ENCODE peak calls at places on chromosomes 12 and 14, in six cellular contexts. L is fibroblast of the aortic adventitia, V is HepG2, K is A549, U is PC-3, E is tibial nerve. I is an unnamed sample.

GRCh38 chr14:94394594-94395305 is 6.3 kb upstream of the SERPINA1 start:
- DNase-seq in L (peak), V (peak), K (no peak), U (no peak), E (peak), I (no peak)

GRCh38 chr14:38255408-38255672 is 553 bp downstream of the CLEC14A start:
- DNase-seq in L (no peak), V (no peak), K (peak), U (no peak), E (no peak), I (no peak)

GRCh38 chr14:103500148-103500990 is 22.3 kb downstream of the CKB start:
- DNase-seq in L (peak), V (peak), K (peak), U (peak), E (peak), I (peak)

GRCh38 chr14:54603362-54603761 is 36.4 kb downstream of the SAMD4A start:
- DNase-seq in L (peak), V (no peak), K (no peak), U (peak), E (no peak), I (no peak)

GRCh38 chr12:6614513-6615177 is 7.5 kb upstream of the CHD4 start:
- DNase-seq in L (no peak), V (no peak), K (peak), U (no peak), E (no peak), I (no peak)

GRCh38 chr12:126210448-126210847 is 1145.2 kb downstream of the AACS start:
- DNase-seq in L (peak), V (no peak), K (no peak), U (no peak), E (no peak), I (no peak)

GRCh38 chr14:33916663-33917565 is 34.0 kb downstream of the EGLN3 start:
- DNase-seq in L (peak), V (no peak), K (peak), U (peak), E (no peak), I (no peak)

GRCh38 chr12:122087431-122088180 is 9.1 kb downstream of the MLXIP start:
- DNase-seq in L (no peak), V (no peak), K (no peak), U (no peak), E (no peak), I (no peak)

GRCh38 chr12:21346542-21347205 is 12.0 kb upstream of the SLCO1A2 start:
- DNase-seq in L (no peak), V (no peak), K (no peak), U (no peak), E (no peak), I (no peak)

GRCh38 chr12:120925740-120926563 is 21.8 kb upstream of the SPPL3 start:
- DNase-seq in L (no peak), V (no peak), K (no peak), U (peak), E (no peak), I (no peak)

GRCh38 chr12:101619026-101619827 is 24.5 kb downstream of the MYBPC1 start:
- DNase-seq in L (no peak), V (no peak), K (no peak), U (no peak), E (no peak), I (no peak)

GRCh38 chr12:6532927-6533652 is 1.2 kb upstream of the GAPDH start:
- DNase-seq in L (peak), V (peak), K (peak), U (peak), E (peak), I (no peak)

GRCh38 chr14:101196795-101197590 is 293.5 kb upstream of the RTL1 start:
- DNase-seq in L (no peak), V (no peak), K (no peak), U (no peak), E (peak), I (no peak)

DNA sequence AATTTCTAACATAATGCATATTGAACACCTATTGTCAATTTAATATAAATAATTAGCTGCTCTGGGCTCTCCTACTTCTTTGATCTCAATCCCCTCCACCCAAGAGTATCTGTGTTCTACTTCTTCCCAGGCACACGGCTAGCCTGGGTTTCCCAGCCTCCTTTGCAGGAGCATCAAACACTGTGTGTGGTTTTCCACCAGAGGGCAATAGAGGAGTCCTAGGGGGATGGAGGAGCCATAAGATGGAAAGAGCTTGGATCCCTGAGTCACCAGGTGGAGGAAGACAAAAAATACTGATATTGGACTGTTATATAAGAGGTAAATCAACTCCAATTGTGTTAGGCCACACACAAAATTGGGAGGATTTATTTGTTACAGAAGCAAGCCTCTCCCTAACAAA is 333.7 kb downstream of the GLT1D1 start:
- DNase-seq in L (no peak), V (no peak), K (peak), U (peak), E (no peak), I (no peak)
- TF ChIP-seq CTCF in L (no peak), V (peak), K (no peak), U (peak), E (no peak), I (no peak)

DNA sequence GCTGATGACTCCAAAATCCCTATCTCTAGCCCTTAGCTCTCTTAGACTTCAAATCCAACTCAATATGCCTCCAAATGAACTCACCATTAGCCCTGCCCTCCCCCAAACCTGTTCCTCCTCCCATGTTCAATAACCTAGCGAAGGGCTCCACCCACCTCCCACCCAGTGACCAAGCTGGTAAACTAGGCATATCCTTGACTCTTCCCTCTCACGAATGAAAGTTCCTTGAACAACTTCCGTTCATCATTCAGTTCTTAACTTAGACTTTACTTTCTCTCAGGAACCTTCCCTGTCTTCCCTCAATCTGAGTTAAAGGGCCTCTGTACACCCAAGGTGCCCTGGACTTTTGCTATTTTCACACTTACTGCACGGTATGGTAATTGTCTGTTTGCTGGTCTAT is 1.9 kb upstream of the KLHDC1 start:
- DNase-seq in L (no peak), V (no peak), K (peak), U (no peak), E (no peak), I (no peak)
- H3K4me3 ChIP-seq in L (no peak), V (peak), K (no peak), U (no peak), E (no peak), I (no peak)

DNA sequence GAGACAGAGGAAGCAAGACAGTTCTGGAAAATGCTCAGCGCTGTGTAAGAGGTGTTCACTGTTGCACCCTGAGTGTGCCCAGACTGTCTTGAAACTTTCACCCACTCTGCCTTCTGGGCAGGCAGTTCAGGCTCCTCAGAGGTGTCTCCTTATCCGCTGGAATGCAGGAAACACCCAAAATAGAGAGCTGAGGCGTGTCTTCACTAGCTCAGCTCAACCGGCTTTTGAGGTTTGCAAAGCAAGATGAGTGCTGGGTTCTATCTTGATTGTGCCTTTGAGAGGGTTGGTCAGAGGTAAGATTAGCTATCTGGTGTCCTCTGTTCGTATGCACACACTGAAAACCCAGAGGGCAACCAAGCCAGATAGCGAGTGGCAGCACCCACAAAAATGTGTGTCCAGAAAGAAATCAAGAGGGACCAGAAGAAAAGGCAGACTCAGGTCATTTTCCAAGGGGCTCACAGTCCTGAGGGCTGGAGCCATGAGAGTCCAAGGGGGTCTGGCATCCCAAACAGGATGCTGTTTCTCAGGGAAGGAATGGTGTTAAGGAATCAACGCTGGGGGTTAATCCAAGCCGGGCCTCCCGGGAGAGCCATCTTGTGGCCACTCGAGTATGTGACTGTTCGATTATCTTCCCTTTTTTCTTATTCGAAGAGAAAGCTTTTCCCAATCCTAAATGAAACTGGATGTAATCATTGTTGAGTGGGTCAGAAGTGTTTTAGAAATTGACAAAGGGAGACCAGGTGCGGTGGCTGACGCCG is 47.1 kb downstream of the TBX3 start:
- DNase-seq in L (peak), V (no peak), K (peak), U (peak), E (no peak), I (no peak)
- TF ChIP-seq CTCF in L (peak), V (peak), K (peak), U (peak), E (no peak), I (peak)

GRCh38 chr12:54197037-54197909 is 8.5 kb upstream of the SMUG1 start:
- DNase-seq in L (peak), V (no peak), K (no peak), U (peak), E (no peak), I (no peak)
- H3K4me3 ChIP-seq in L (no peak), V (no peak), K (no peak), U (no peak), E (no peak), I (no peak)

DNA sequence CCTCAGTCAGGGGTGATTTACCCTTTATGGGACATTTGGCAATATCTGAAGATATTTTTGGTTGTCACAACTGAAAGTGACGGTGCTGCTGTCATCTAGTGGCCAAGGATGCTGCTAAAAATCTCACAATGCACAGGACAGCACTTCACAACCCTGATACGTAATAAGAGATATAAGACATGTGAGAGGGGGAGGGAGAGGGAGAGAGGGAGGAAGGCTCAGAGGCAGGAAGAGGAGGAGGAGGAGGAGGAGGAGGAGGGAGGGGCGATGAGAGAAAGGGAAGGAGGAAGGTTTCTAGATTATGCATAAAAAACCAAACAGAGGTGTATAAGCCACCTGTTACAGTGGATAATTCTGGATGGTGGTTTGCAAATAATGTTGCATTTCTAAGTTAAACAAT is 14.3 kb downstream of the MYL2 start:
- DNase-seq in L (no peak), V (no peak), K (no peak), U (peak), E (no peak), I (no peak)
- TF ChIP-seq CTCF in L (no peak), V (no peak), K (no peak), U (peak), E (no peak), I (no peak)

I was measured in AG04449.